ENCODE peak calls at places on chromosomes 6 and 20, in six cellular contexts. I, R, L, Z, H and B are unnamed samples.

GRCh38 chr6:135117413-135117968 is 62.9 kb upstream of the HBS1L start:
- DNase-seq in Z (no peak), I (no peak), L (no peak), H (no peak), R (no peak), B (no peak)

GRCh38 chr6:157235600-157236039 is 87.7 kb downstream of the TMEM242 start:
- DNase-seq in R (no peak), I (peak; percentile 73), Z (peak; percentile 58), H (no peak), L (peak; percentile 82), B (no peak)

GRCh38 chr20:9617940-9618339 is 103.5 kb downstream of the LAMP5 start:
- DNase-seq in H (no peak), Z (peak; percentile 54), I (no peak), L (no peak), R (peak; percentile 42), B (peak; percentile 58)

GRCh38 chr6:131946992-131947955 is 3.9 kb downstream of the CCN2 start:
- DNase-seq in L (no peak), I (no peak), H (no peak), R (no peak), Z (no peak), B (no peak)

GRCh38 chr6:20473518-20473917 is 60.7 kb upstream of the CDKAL1 start:
- DNase-seq in L (no peak), I (no peak), H (no peak), Z (no peak), R (no peak), B (no peak)

GRCh38 chr6:706161-706560 is 13.2 kb upstream of the EXOC2 start:
- DNase-seq in Z (no peak), H (no peak), I (no peak), L (no peak), R (no peak), B (no peak)

GRCh38 chr6:131545317-131545716 is 27.7 kb upstream of the ARG1 start:
- DNase-seq in I (no peak), H (no peak), L (no peak), Z (no peak), R (no peak), B (no peak)

GRCh38 chr6:110170081-110170480 is 9.4 kb downstream of the WASF1 start:
- DNase-seq in H (no peak), Z (no peak), I (no peak), L (no peak), R (no peak), B (no peak)

GRCh38 chr6:131744432-131744831 is 33.6 kb upstream of the CTAGE9 start:
- DNase-seq in I (no peak), Z (no peak), R (no peak), L (no peak), H (no peak), B (no peak)

GRCh38 chr6:118377711-118378414 is 170.2 kb upstream of the PLN start:
- DNase-seq in Z (peak; percentile 13), H (peak; percentile 68), L (no peak), I (no peak), R (no peak), B (no peak)

GRCh38 chr6:31822038-31822821 is 5.3 kb upstream of the HSPA1B start:
- DNase-seq in H (peak; percentile 82), L (peak; percentile 97), I (peak; percentile 86), R (no peak), Z (peak; percentile 92), B (no peak)

GRCh38 chr6:111600588-111601440 is 4.9 kb downstream of the TRAF3IP2 start:
- DNase-seq in H (no peak), L (peak; percentile 75), R (no peak), I (no peak), Z (no peak), B (no peak)

GRCh38 chr6:37484786-37485170 is 14.9 kb downstream of the CCDC167 start:
- DNase-seq in Z (no peak), I (no peak), R (no peak), H (no peak), L (no peak), B (no peak)

GRCh38 chr6:31836036-31836675 is 8.6 kb downstream of the HSPA1B start:
- DNase-seq in I (no peak), Z (no peak), L (no peak), R (no peak), H (no peak), B (no peak)

GRCh38 chr6:16136086-16136485 is 7.2 kb downstream of the MYLIP start:
- DNase-seq in R (no peak), I (no peak), Z (no peak), H (no peak), L (no peak), B (no peak)

GRCh38 chr20:855466-856360 is 22.2 kb downstream of the FAM110A start:
- DNase-seq in Z (no peak), H (no peak), R (no peak), L (no peak), I (no peak), B (no peak)

GRCh38 chr6:31114970-31115849 is 610 bp downstream of the PSORS1C1 start:
- DNase-seq in R (peak; percentile 47), L (no peak), Z (no peak), I (no peak), H (no peak), B (no peak)

GRCh38 chr20:35003211-35004031 is 47.8 kb downstream of the MYH7B start:
- DNase-seq in R (no peak), Z (no peak), L (peak; percentile 51), I (no peak), H (peak; percentile 58), B (no peak)

GRCh38 chr6:158575550-158575949 is 15.7 kb downstream of the TMEM181 start:
- DNase-seq in Z (no peak), I (no peak), R (no peak), L (no peak), H (no peak), B (no peak)

GRCh38 chr6:90295854-90296345 is 743 bp downstream of the BACH2 start:
- DNase-seq in L (peak; percentile 88), Z (peak; percentile 71), H (peak; percentile 84), R (peak; percentile 70), I (peak; percentile 76), B (no peak)

GRCh38 chr6:152299336-152299735 is 337.8 kb downstream of the SYNE1 start:
- DNase-seq in L (no peak), I (no peak), Z (no peak), R (no peak), H (no peak), B (no peak)

DNA sequence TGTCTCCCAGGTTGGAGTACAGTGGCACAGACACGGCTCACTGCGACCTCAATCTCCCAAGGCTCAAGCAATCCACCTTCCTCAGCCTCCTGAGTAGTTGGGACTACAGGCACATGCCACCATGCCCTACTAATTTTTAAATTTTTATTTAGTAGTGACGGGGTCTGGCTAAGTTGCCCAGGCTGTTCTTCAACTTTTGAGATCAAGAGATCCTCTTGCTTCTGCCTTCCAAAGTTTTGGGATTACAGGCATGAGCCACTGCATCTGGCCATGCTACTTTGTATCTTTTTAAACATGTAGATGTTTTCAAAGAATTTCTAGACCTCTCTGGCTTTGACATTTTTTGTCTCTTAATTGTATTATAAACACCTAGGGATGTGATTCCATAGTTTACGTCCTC is 1.4 kb downstream of the ADAT2 start:
- DNase-seq in H (no peak), Z (no peak), R (no peak), I (no peak), L (no peak), B (no peak)
- H3K27ac ChIP-seq in H (no peak overlapping the region), Z (no peak overlapping the region), R (no peak overlapping the region), I (no peak overlapping the region), L (no peak overlapping the region), B (no peak overlapping the region)

GRCh38 chr6:165876568-165876967 is 213.5 kb upstream of the PDE10A start:
- DNase-seq in I (peak; percentile 74), H (no peak), L (peak; percentile 95), Z (no peak), R (no peak), B (no peak)
- H3K27ac ChIP-seq in I (peak overlapping the region; percentile 71), H (peak overlapping the region; percentile 62), L (peak overlapping the region; percentile 84), Z (no peak overlapping the region), R (no peak overlapping the region), B (no peak overlapping the region)

GRCh38 chr20:36542019-36542488 is 735 bp downstream of the MYL9 start:
- DNase-seq in L (peak; percentile 89), Z (no peak), H (no peak), R (peak; percentile 62), I (peak; percentile 74), B (no peak)

GRCh38 chr20:36540551-36541211 is 638 bp upstream of the MYL9 start:
- DNase-seq in I (peak; percentile 54), Z (no peak), R (no peak), L (peak; percentile 82), H (peak; percentile 77), B (no peak)

GRCh38 chr20:36542516-36543186 is 1.3 kb downstream of the MYL9 start:
- DNase-seq in I (no peak), L (peak; percentile 67), H (no peak), Z (no peak), R (no peak), B (no peak)

GRCh38 chr20:36543187-36544133 is 2.1 kb downstream of the MYL9 start:
- DNase-seq in R (no peak), H (peak; percentile 90), L (peak; percentile 92), Z (no peak), I (peak; percentile 81), B (no peak)

GRCh38 chr20:36541227-36542018 is at the start of gene MYL9:
- DNase-seq in Z (peak; percentile 70), I (peak; percentile 94), R (no peak), L (peak; percentile 99), H (peak; percentile 95), B (no peak)
- H3K27ac ChIP-seq in Z (peak within 1 kb of the TSS; percentile 48), I (peak within 1 kb of the TSS; percentile 97), R (no peak within 1 kb of the TSS), L (peak within 1 kb of the TSS; percentile 99), H (peak within 1 kb of the TSS; percentile 99), B (no peak within 1 kb of the TSS)

DNA sequence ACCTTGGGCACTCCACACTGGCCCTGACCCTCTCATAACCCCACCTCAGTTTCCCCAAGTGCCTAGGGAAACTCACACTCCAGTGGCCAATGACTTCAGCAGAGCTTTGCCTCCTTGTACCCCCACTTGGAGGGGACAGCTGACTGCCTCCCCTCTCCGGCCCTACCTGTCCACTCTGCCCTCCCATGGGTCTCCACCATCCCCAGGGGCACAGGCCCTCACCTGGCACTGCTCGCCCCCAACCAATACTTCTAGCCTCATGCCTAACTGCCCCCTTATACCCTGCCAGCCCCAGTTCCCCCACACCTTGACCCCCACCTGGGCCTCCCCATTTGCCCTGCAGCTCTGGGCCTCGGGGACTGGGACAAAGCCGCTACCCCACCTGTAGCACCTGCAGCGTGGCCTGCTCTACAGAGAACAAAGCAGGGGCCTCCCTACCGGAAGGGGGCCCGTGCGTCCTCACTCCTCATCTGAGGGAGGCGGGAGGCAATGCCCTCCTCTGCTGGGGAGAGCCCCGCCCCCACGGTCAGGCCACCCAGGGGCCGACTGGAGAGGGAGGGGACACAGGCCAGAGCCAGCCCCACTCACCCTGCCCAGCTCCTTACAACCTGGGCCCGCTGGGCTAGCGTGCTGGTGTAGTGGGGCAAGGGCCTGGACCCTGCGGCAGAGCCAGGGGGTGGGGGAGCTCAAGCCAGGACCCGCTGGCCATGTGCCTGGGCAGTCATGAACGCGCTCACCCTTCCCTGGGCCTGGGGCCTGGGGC is 8.2 kb downstream of the LAMA5 start:
- DNase-seq in L (no peak), I (no peak), H (no peak), R (peak; percentile 75), Z (no peak), B (no peak)
- H3K27ac ChIP-seq in L (peak overlapping the region; percentile 99), I (peak overlapping the region; percentile 91), H (peak overlapping the region; percentile 90), R (peak overlapping the region; percentile 95), Z (peak overlapping the region; percentile 51), B (no peak overlapping the region)

DNA sequence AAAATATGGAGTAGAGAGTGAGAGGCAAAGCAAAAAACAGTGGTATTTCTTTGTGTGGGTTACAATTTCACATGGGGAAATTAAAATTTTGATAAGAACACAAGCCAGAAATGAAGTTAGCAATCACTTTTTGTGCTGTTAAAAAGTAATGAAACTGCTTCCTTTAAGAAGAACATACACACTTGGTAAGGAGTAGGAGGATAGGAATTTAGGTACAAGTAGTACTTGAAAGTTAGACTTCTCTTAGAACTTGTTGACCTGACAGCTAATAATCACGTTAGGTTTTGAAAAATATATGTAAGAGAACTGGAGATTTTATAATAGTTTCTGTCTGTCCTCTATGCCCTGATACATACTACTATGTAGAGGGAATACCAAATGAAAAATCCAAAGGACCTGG is 260.8 kb downstream of the ADGRB3 start:
- DNase-seq in H (no peak), I (no peak), Z (no peak), R (no peak), L (no peak), B (no peak)
- H3K27ac ChIP-seq in H (no peak overlapping the region), I (no peak overlapping the region), Z (no peak overlapping the region), R (no peak overlapping the region), L (no peak overlapping the region), B (no peak overlapping the region)